ENCODE peak calls at places on chromosomes 3 and 15, in eight cellular contexts. K is NAMALWA, I is HEK293T, T is DMS79, W is choroid plexus epithelial cell, P is COR-L47, E is ovary, J is OCI-LY7. O is an unnamed sample.

GRCh38 chr3:18556503-18556902 is 131.4 kb upstream of the SATB1 start:
- DNase-seq in K (no peak), I (no peak), T (no peak), W (no peak), P (no peak), E (no peak), J (no peak), O (no peak)

GRCh38 chr3:86838927-86839326 is 152.0 kb downstream of the VGLL3 start:
- DNase-seq in K (no peak), I (no peak), T (no peak), W (no peak), P (no peak), E (no peak), J (no peak), O (no peak)

GRCh38 chr3:101567528-101568317 is 6.1 kb downstream of the TRMT10C start:
- DNase-seq in K (no peak), I (no peak), T (no peak), W (peak), P (no peak), E (no peak), J (no peak), O (no peak)

GRCh38 chr3:155079795-155080546 is at the start of gene MME:
- DNase-seq in K (peak), I (peak), T (no peak), W (peak), P (peak), E (no peak), J (peak), O (peak)

GRCh38 chr3:190122198-190122771 is 1.6 kb upstream of the P3H2 start:
- DNase-seq in K (no peak), I (no peak), T (no peak), W (peak), P (no peak), E (no peak), J (no peak), O (no peak)

GRCh38 chr3:37338500-37338899 is 164.1 kb upstream of the LRRFIP2 start:
- DNase-seq in K (no peak), I (no peak), T (no peak), W (peak), P (no peak), E (no peak), J (no peak), O (no peak)

GRCh38 chr3:23760325-23760724 is 45.4 kb upstream of the UBE2E1 start:
- DNase-seq in K (peak), I (no peak), T (no peak), W (no peak), P (no peak), E (no peak), J (peak), O (no peak)

GRCh38 chr3:104460477-104461406 is 906.0 kb upstream of the ALCAM start:
- DNase-seq in K (peak), I (no peak), T (no peak), W (peak), P (peak), E (no peak), J (peak), O (no peak)

GRCh38 chr3:52302426-52303185 is 13.5 kb upstream of the DNAH1 start:
- DNase-seq in K (no peak), I (no peak), T (no peak), W (no peak), P (peak), E (no peak), J (no peak), O (no peak)

GRCh38 chr3:125045965-125046364 is 9.8 kb downstream of the HEG1 start:
- DNase-seq in K (no peak), I (no peak), T (peak), W (peak), P (no peak), E (no peak), J (no peak), O (no peak)

GRCh38 chr3:15438988-15439387 is 11.6 kb downstream of the EAF1 start:
- DNase-seq in K (no peak), I (no peak), T (no peak), W (peak), P (no peak), E (no peak), J (no peak), O (no peak)

GRCh38 chr3:194773216-194773615 is 87.5 kb downstream of the FAM43A start:
- DNase-seq in K (no peak), I (no peak), T (no peak), W (no peak), P (no peak), E (no peak), J (no peak), O (no peak)

GRCh38 chr15:96969892-96970710 is 639.6 kb downstream of the NR2F2 start:
- DNase-seq in K (no peak), I (no peak), T (no peak), W (no peak), P (no peak), E (no peak), J (no peak), O (no peak)

GRCh38 chr3:52777959-52778805 is 783 bp downstream of the ITIH1 start:
- DNase-seq in K (no peak), I (no peak), T (no peak), W (no peak), P (no peak), E (peak), J (no peak), O (no peak)

GRCh38 chr15:25176991-25177954 is 222.5 kb downstream of the SNRPN start:
- DNase-seq in K (no peak), I (no peak), T (no peak), W (no peak), P (no peak), E (peak), J (no peak), O (no peak)

GRCh38 chr3:124768812-124769211 is 38.6 kb downstream of the UMPS start:
- DNase-seq in K (peak), I (peak), T (no peak), W (peak), P (peak), E (no peak), J (no peak), O (no peak)

GRCh38 chr3:30623375-30623774 is 17.0 kb downstream of the TGFBR2 start:
- DNase-seq in K (no peak), I (no peak), T (no peak), W (peak), P (no peak), E (no peak), J (no peak), O (no peak)

GRCh38 chr3:195540031-195540430 is 3.1 kb downstream of the PPP1R2 start:
- DNase-seq in K (peak), I (no peak), T (no peak), W (no peak), P (no peak), E (no peak), J (peak), O (no peak)

GRCh38 chr3:124227150-124227630 is 235.3 kb upstream of the ROPN1 start:
- DNase-seq in K (no peak), I (no peak), T (no peak), W (no peak), P (no peak), E (no peak), J (no peak), O (no peak)

GRCh38 chr3:128322030-128323022 is 144.4 kb downstream of the DNAJB8 start:
- DNase-seq in K (peak), I (peak), T (no peak), W (peak), P (peak), E (peak), J (peak), O (no peak)

GRCh38 chr3:79040091-79040490 is 727.7 kb downstream of the ROBO1 start:
- DNase-seq in K (no peak), I (no peak), T (no peak), W (no peak), P (no peak), E (no peak), J (no peak), O (no peak)

GRCh38 chr15:62866366-62866765 is 176.2 kb upstream of the TPM1 start:
- DNase-seq in K (no peak), I (no peak), T (no peak), W (no peak), P (no peak), E (no peak), J (no peak), O (no peak)

GRCh38 chr3:46666471-46666845 is 27.0 kb downstream of the ALS2CL start:
- DNase-seq in K (no peak), I (no peak), T (no peak), W (no peak), P (peak), E (no peak), J (no peak), O (no peak)

GRCh38 chr15:93111451-93111850 is 22.4 kb upstream of the RGMA start:
- DNase-seq in K (no peak), I (no peak), T (no peak), W (no peak), P (no peak), E (no peak), J (no peak), O (no peak)

GRCh38 chr3:45664558-45664957 is 24.6 kb upstream of the SACM1L start:
- DNase-seq in K (peak), I (no peak), T (no peak), W (no peak), P (no peak), E (no peak), J (peak), O (no peak)

GRCh38 chr15:35719964-35720507 is 174.1 kb upstream of the DPH6 start:
- DNase-seq in K (no peak), I (no peak), T (no peak), W (peak), P (no peak), E (no peak), J (no peak), O (no peak)

GRCh38 chr15:74784854-74785715 is 3.2 kb downstream of the CSK start:
- DNase-seq in K (peak), I (no peak), T (no peak), W (no peak), P (no peak), E (no peak), J (no peak), O (no peak)

GRCh38 chr15:57541805-57542504 is 49.7 kb upstream of the MYZAP start:
- DNase-seq in K (peak), I (peak), T (no peak), W (peak), P (peak), E (peak), J (peak), O (peak)

GRCh38 chr3:11717301-11717700 is 73.6 kb upstream of the VGLL4 start:
- DNase-seq in K (no peak), I (no peak), T (no peak), W (peak), P (no peak), E (no peak), J (no peak), O (no peak)

GRCh38 chr3:120102232-120102631 is 8.0 kb upstream of the GSK3B start:
- DNase-seq in K (no peak), I (no peak), T (peak), W (no peak), P (no peak), E (no peak), J (no peak), O (peak)

GRCh38 chr3:71083726-71084131 is 499.8 kb downstream of the FOXP1 start:
- DNase-seq in K (no peak), I (no peak), T (no peak), W (no peak), P (no peak), E (no peak), J (no peak), O (no peak)

GRCh38 chr3:161358488-161358887 is 12.8 kb downstream of the SPTSSB start:
- DNase-seq in K (no peak), I (no peak), T (no peak), W (no peak), P (no peak), E (no peak), J (no peak), O (no peak)

GRCh38 chr3:134846943-134847342 is 51.9 kb downstream of the EPHB1 start:
- DNase-seq in K (no peak), I (no peak), T (no peak), W (peak), P (no peak), E (no peak), J (no peak), O (no peak)

GRCh38 chr15:35722506-35722905 is 176.5 kb upstream of the DPH6 start:
- DNase-seq in K (no peak), I (no peak), T (no peak), W (no peak), P (no peak), E (no peak), J (no peak), O (no peak)

GRCh38 chr15:80531388-80532184 is 127.4 kb downstream of the ARNT2 start:
- DNase-seq in K (no peak), I (no peak), T (no peak), W (peak), P (no peak), E (no peak), J (no peak), O (no peak)

GRCh38 chr3:4722103-4722502 is 229.0 kb downstream of the ITPR1 start:
- DNase-seq in K (peak), I (peak), T (no peak), W (peak), P (no peak), E (peak), J (no peak), O (no peak)

GRCh38 chr3:130671545-130671944 is 75.1 kb downstream of the PIK3R4 start:
- DNase-seq in K (no peak), I (no peak), T (peak), W (no peak), P (no peak), E (no peak), J (no peak), O (no peak)

GRCh38 chr3:138569090-138569489 is 25.0 kb downstream of the CEP70 start:
- DNase-seq in K (no peak), I (no peak), T (no peak), W (peak), P (no peak), E (no peak), J (no peak), O (no peak)

GRCh38 chr15:85100186-85100937 is 118.7 kb downstream of the PDE8A start:
- DNase-seq in K (peak), I (no peak), T (peak), W (peak), P (no peak), E (no peak), J (peak), O (no peak)